ENCODE peak calls at places on chromosome 2, in five cellular contexts. N is BE2C, O is right cardiac atrium, L is neural progenitor cell, K is colonic mucosa. U is an unnamed sample. For H3K4me1, the result is how much of the 10 kb centered on the place peaks cover.

GRCh38 chr2:110107092-110108079 is 8.2 kb downstream of the MALL start:
- DNase-seq in N (no peak), O (no peak), L (no peak), K (peak), U (peak)

GRCh38 chr2:9752441-9753275 is 90.6 kb upstream of the TAF1B start:
- DNase-seq in N (no peak), O (no peak), L (no peak), K (no peak), U (peak)

GRCh38 chr2:11309706-11310105 is 34.7 kb downstream of the ROCK2 start:
- DNase-seq in N (no peak), O (no peak), L (no peak), K (no peak), U (no peak)

GRCh38 chr2:128978155-128978707 is 659.6 kb upstream of the HS6ST1 start:
- DNase-seq in N (no peak), O (no peak), L (peak), K (no peak), U (peak)

GRCh38 chr2:22270341-22270740 is 1114.6 kb upstream of the KLHL29 start:
- DNase-seq in N (no peak), O (no peak), L (no peak), K (no peak), U (no peak)

GRCh38 chr2:109644571-109645275 is 30.6 kb downstream of the SOWAHC start:
- DNase-seq in N (no peak), O (peak), L (peak), K (peak), U (peak)

GRCh38 chr2:130933501-130933900 is 96.8 kb downstream of the ARHGEF4 start:
- DNase-seq in N (no peak), O (no peak), L (no peak), K (no peak), U (no peak)

GRCh38 chr2:98026292-98026691 is 30.5 kb upstream of the TMEM131 start:
- DNase-seq in N (no peak), O (no peak), L (no peak), K (peak), U (peak)

GRCh38 chr2:135792401-135793152 is 44.4 kb downstream of the LCT start:
- DNase-seq in N (no peak), O (no peak), L (no peak), K (no peak), U (peak)

DNA sequence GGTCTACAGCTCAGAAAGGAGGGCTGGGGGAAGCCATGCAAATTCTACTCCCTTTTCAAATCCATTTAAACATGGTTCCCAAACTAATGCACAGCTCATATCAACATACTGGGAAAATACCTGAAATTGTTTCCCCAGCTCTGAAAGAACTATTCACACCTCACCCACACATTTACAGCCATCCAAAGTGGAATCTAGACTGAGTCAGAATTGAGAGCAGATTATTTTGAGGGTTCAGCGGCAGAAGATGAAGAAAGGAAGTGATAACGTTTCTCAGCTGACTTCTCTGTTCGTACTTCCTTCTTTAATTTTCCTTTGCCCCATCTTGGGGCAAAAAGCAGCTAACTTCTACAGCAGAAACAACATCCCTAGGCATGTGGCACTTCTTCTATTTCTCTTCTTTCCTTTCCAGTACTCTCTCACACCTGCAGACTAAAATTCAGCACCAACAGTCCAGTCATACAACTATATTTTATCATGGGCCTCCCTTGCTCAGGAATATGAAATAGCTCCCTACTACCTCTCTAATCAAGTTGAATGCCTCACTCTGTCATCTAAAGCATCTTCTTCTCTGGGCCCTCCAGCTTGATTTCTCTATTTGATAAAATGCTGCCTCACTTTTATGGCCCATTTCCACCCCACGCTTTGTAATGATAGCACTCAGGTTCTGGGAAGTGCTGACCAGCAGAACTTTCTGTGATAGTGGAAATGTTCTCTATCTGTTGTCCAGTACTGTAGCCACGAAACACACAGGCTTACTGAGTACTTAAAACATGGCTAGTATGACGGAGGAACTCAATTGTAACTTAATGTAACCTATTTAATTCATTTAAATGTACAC is 35.9 kb downstream of the ARHGAP25 start:
- DNase-seq in N (no peak), O (no peak), L (no peak), K (no peak), U (no peak)
- H3K4me1 ChIP-seq in N (under half), O (under half), L (under half), K (under half), U (under half)

DNA sequence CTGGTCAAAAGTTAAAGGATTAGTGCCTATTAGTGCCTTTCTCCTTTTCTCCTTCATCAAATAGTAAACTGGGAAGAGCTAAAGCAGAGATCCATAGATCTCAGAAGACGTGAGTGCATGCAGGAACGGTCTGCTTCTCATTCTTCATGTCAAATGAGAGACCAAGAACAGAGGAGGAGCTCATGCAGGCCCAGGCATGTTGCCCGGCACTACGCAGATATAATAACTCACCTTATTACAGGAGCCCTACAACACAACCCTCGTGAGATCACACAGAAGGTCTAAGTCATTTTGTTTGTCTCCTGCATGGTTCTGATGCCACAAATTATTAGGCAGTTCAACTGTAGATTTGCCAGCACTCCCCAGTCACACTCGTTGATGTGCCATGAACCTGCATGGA is 71.8 kb downstream of the CMPK2 start:
- DNase-seq in N (no peak), O (no peak), L (no peak), K (no peak), U (no peak)
- H3K4me1 ChIP-seq in N (under half), O (under half), L (under half), K (under half), U (under half)

GRCh38 chr2:127370010-127370409 is 17.8 kb downstream of the MAP3K2 start:
- DNase-seq in N (no peak), O (no peak), L (no peak), K (no peak), U (no peak)
- H3K4me1 ChIP-seq in N (under half), O (under half), L (under half), K (under half), U (under half)

DNA sequence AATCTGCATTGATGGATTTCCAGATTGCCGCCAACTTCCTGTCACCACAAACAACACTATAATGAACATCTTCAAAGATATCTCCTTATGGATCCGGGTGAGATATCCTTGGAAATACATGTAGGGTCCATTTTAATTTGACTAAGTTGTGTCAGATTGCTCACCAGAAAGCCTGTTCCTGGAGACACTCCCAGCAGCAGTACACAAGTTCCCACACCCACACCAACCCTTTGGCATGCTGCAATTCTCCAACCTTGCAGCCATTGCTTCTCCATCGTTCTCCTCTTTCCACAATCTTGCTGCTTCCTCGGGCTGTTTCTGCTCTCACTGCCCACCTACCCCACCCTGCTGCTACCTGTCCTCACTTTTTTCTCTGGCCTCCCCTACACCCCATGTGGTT is 547.6 kb upstream of the TNP1 start:
- DNase-seq in N (no peak), O (no peak), L (no peak), K (no peak), U (no peak)
- H3K4me1 ChIP-seq in N (under half), O (under half), L (under half), K (under half), U (under half)

GRCh38 chr2:85766214-85766613 is 12.4 kb downstream of the ATOH8 start:
- DNase-seq in N (no peak), O (peak), L (no peak), K (no peak), U (no peak)

GRCh38 chr2:85763132-85763531 is 9.3 kb downstream of the ATOH8 start:
- DNase-seq in N (no peak), O (no peak), L (no peak), K (no peak), U (no peak)

GRCh38 chr2:85763831-85764230 is 10.0 kb downstream of the ATOH8 start:
- DNase-seq in N (no peak), O (peak), L (no peak), K (no peak), U (no peak)

GRCh38 chr2:85767803-85768665 is 14.2 kb downstream of the ATOH8 start:
- DNase-seq in N (no peak), O (peak), L (no peak), K (no peak), U (no peak)

GRCh38 chr2:85765081-85765731 is 11.4 kb downstream of the ATOH8 start:
- DNase-seq in N (no peak), O (peak), L (peak), K (no peak), U (no peak)
- H3K4me1 ChIP-seq in N (under half), O (half or more), L (under half), K (under half), U (under half)